ENCODE peak calls at places on chromosome 7, in four cellular contexts. S, U, C and R are unnamed samples.
A peak's percentile ranks its signal among the peaks of the same experiment; 100 is the strongest.

GRCh38 chr7:40583653-40584424 is 449.0 kb downstream of the SUGCT start:
- DNase-seq in C (no peak), S (no peak), U (no peak), R (no peak)

GRCh38 chr7:47361746-47362215 is 220.1 kb downstream of the TNS3 start:
- DNase-seq in C (no peak), S (no peak), U (no peak), R (no peak)

GRCh38 chr7:12436896-12437535 is 33.4 kb upstream of the VWDE start:
- DNase-seq in C (peak; percentile 20), U (no peak), S (peak; percentile 47), R (no peak)

GRCh38 chr7:27661776-27662489 is 750 bp downstream of the HIBADH start:
- DNase-seq in U (peak; percentile 9), C (peak; percentile 45), S (no peak), R (no peak)

GRCh38 chr7:112266595-112267270 is 60.2 kb downstream of the ZNF277 start:
- DNase-seq in C (no peak), S (no peak), U (no peak), R (no peak)

GRCh38 chr7:105800442-105800841 is 76.0 kb downstream of the ATXN7L1 start:
- DNase-seq in C (no peak), S (no peak), U (no peak), R (no peak)

GRCh38 chr7:22001345-22002004 is 55.8 kb upstream of the CDCA7L start:
- DNase-seq in U (peak; percentile 57), C (peak; percentile 44), S (peak; percentile 55), R (no peak)

GRCh38 chr7:50739744-50740455 is 42.8 kb downstream of the GRB10 start:
- DNase-seq in C (no peak), U (no peak), S (no peak), R (no peak)

GRCh38 chr7:97043281-97043680 is 18.6 kb upstream of the DLX5 start:
- DNase-seq in C (no peak), U (no peak), S (no peak), R (no peak)

GRCh38 chr7:46022397-46022796 is 101.3 kb upstream of the IGFBP3 start:
- DNase-seq in U (no peak), C (no peak), S (no peak), R (no peak)

GRCh38 chr7:145978769-145979168 is 137.8 kb upstream of the CNTNAP2 start:
- DNase-seq in C (no peak), U (no peak), S (no peak), R (no peak)

GRCh38 chr7:103240806-103241205 is 56.4 kb upstream of the PMPCB start:
- DNase-seq in S (no peak), C (no peak), U (no peak), R (no peak)

GRCh38 chr7:484365-485101 is 35.1 kb downstream of the PDGFA start:
- DNase-seq in U (no peak), S (no peak), C (no peak), R (no peak)

GRCh38 chr7:44286182-44286617 is 39.2 kb downstream of the CAMK2B start:
- DNase-seq in U (no peak), C (no peak), S (no peak), R (no peak)
- TF ChIP-seq CTCF in U (no peak), C (no peak), S (no peak), R (no peak)

DNA sequence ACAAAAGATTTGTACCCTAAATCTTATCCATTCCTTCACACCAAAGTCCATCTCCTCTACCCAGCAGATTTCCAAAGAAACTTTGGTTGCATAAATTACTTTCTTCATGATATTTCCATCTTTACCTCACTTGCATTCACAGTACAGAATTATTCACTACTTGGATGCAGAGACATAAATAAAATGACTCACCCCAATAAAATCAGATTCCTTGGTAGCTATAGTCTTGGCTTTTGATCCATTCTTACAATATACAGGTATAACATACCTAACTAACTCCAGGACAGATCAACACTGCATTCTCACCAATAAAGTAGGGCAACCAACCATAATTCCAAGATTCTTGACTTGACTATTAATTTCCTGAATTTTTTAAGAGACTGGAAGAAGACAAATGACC is 815.1 kb downstream of the MAGI2 start:
- DNase-seq in S (no peak), U (no peak), C (no peak), R (no peak)
- TF ChIP-seq CTCF in S (no peak), U (no peak), C (no peak), R (no peak)

DNA sequence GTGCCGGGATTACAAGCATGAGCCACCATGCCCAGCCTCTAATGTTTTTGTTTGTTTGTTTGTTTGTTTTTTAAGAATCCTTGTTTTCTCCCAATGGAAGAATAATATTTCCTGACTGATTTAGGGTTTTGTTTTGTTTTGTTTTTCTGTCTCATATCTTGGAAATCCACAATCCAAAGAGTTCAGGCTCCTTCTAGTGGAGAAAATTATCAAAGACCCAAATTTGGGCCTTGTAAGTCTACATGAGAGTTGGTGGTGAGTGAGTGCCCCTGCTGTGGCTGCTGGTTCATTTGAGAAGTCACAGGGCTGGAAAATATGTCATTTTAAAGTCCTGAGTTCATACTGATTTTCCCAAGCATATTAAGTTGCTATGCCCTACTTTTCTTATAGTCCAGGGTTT is 33.5 kb upstream of the KLHL7 start:
- DNase-seq in U (no peak), C (peak; percentile 9), S (peak; percentile 12), R (no peak)
- TF ChIP-seq CTCF in U (no peak), C (peak; percentile 15), S (peak; percentile 32), R (no peak)

GRCh38 chr7:155545348-155545747 is 1.0 kb downstream of the CNPY1 start:
- DNase-seq in S (no peak), U (no peak), C (no peak), R (no peak)
- TF ChIP-seq CTCF in S (peak; percentile 7), U (peak; percentile 40), C (peak; percentile 21), R (no peak)

GRCh38 chr7:152030561-152030960 is 5.1 kb downstream of the GALNT11 start:
- DNase-seq in U (no peak), S (no peak), C (no peak), R (no peak)

GRCh38 chr7:152025077-152025936 is at the start of gene GALNT11:
- DNase-seq in U (peak; percentile 77), C (peak; percentile 83), S (peak; percentile 92), R (peak; percentile 67)

DNA sequence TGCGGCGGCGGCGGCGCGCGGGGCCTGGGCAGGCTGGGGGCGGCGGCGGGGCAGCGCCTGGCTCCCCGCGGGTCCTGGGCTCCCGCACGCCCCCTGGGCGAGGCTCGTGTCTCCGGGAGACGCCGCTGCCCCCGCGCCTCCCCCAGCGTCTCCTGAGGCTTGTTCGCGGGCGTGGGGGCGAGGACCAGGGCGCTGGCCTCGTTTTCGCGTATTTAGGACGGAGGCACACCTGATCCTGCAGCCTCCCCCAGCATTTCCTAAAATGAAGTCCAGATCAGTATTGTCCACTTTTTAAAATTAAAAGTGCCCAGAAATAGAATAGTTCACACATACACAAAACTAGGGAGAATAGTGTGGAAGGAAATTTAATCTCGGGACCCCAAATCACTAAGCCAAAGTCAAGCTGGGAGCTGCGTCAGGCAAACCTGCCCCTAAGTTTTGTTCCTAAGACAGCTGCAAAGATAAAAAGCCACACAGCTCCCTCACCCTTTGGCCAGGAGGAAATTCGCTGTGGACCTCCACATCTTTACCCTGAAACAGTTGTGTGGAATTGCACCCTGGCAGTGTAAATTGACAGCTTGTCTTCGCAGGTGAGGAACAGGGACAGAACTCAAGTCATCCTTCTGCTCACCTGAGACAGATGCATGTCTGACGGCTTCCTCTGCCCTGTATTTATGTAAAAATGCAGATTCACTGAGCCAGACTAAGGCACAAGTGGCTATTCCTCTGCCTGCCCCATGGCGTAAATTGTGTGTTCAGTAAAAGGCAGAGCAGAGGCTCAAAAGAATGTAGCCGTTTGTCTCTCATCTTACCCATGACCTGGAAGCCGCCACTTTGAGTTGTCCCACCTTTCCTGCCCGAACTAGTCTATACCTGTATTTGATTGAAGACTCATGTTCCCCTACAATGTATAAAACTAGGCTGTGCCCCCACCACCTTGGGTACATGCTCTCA is 740 bp downstream of the GALNT11 start:
- DNase-seq in U (no peak), C (no peak), S (no peak), R (no peak)
- TF ChIP-seq CTCF in U (peak; percentile 29), C (no peak), S (no peak), R (no peak)

GRCh38 chr7:122885583-122886356 is 490 bp downstream of the CADPS2 start:
- DNase-seq in U (peak; percentile 29), C (peak; percentile 10), S (peak; percentile 63), R (no peak)

GRCh38 chr7:122887848-122888247 is 1.6 kb upstream of the CADPS2 start:
- DNase-seq in S (no peak), U (no peak), C (no peak), R (no peak)

GRCh38 chr7:122886357-122887081 is at the start of gene CADPS2:
- DNase-seq in S (peak; percentile 85), U (peak; percentile 67), C (peak; percentile 50), R (no peak)

GRCh38 chr7:122889116-122889515 is 2.9 kb upstream of the CADPS2 start:
- DNase-seq in S (no peak), C (no peak), U (no peak), R (no peak)

GRCh38 chr7:122887198-122887597 is 938 bp upstream of the CADPS2 start:
- DNase-seq in U (peak; percentile 41), C (peak; percentile 54), S (peak; percentile 77), R (no peak)
- TF ChIP-seq CTCF in U (peak; percentile 45), C (no peak), S (peak; percentile 34), R (no peak)

GRCh38 chr7:56110611-56111010 is 4.3 kb upstream of the CHCHD2 start:
- DNase-seq in S (no peak), U (no peak), C (no peak), R (no peak)
- TF ChIP-seq CTCF in S (no peak), U (no peak), C (no peak), R (no peak)

GRCh38 chr7:2522780-2523433 is 3.3 kb downstream of the LFNG start:
- DNase-seq in C (peak; percentile 58), U (peak; percentile 35), S (no peak), R (no peak)

GRCh38 chr7:2523461-2523905 is 3.9 kb downstream of the LFNG start:
- DNase-seq in C (no peak), U (no peak), S (no peak), R (no peak)

GRCh38 chr7:2524808-2525140 is 5.2 kb downstream of the LFNG start:
- DNase-seq in C (no peak), U (peak; percentile 53), S (no peak), R (no peak)

GRCh38 chr7:2525161-2525930 is 5.8 kb downstream of the LFNG start:
- DNase-seq in C (no peak), U (no peak), S (no peak), R (no peak)

GRCh38 chr7:2523941-2524807 is 4.6 kb downstream of the LFNG start:
- DNase-seq in C (peak; percentile 66), S (no peak), U (peak; percentile 67), R (no peak)
- TF ChIP-seq CTCF in C (no peak), S (no peak), U (no peak), R (no peak)